ENCODE peak calls at places on chromosomes 12 and 14, in four cellular contexts. One of them, this sample, is unnamed.

GRCh38 chr12:89706551-89707348 is 1.9 kb downstream of the ATP2B1 start:
- DNase-seq in H1: no peak
- DNase-seq in SK-N-SH: peak; percentile 27
- DNase-seq in stomach: no peak
- DNase-seq in this sample: peak; percentile 19

GRCh38 chr14:53237488-53237887 is 84.4 kb upstream of the DDHD1 start:
- DNase-seq in stomach: no peak
- DNase-seq in SK-N-SH: no peak
- DNase-seq in H1: no peak
- DNase-seq in this sample: no peak

GRCh38 chr14:56183631-56184157 is 65.5 kb downstream of the PELI2 start:
- DNase-seq in H1: no peak
- DNase-seq in SK-N-SH: no peak
- DNase-seq in stomach: no peak
- DNase-seq in this sample: no peak

GRCh38 chr12:116135209-116135930 is 142.1 kb downstream of the MED13L start:
- DNase-seq in stomach: no peak
- DNase-seq in SK-N-SH: peak; percentile 44
- DNase-seq in H1: no peak
- DNase-seq in this sample: no peak

GRCh38 chr12:95102916-95103671 is 29.7 kb upstream of the NR2C1 start:
- DNase-seq in SK-N-SH: no peak
- DNase-seq in stomach: no peak
- DNase-seq in H1: no peak
- DNase-seq in this sample: no peak

GRCh38 chr12:76915381-76916169 is 36.8 kb upstream of the CSRP2 start:
- DNase-seq in stomach: no peak
- DNase-seq in H1: no peak
- DNase-seq in SK-N-SH: no peak
- DNase-seq in this sample: no peak

GRCh38 chr12:76519538-76519937 is 40.0 kb downstream of the OSBPL8 start:
- DNase-seq in H1: no peak
- DNase-seq in SK-N-SH: no peak
- DNase-seq in stomach: no peak
- DNase-seq in this sample: no peak

GRCh38 chr12:94149781-94150482 is 1.6 kb downstream of the PLXNC1 start:
- DNase-seq in H1: no peak
- DNase-seq in SK-N-SH: peak; percentile 68
- DNase-seq in stomach: peak; percentile 28
- DNase-seq in this sample: peak; percentile 20

GRCh38 chr14:90502760-90503159 is 105.9 kb downstream of the CALM1 start:
- DNase-seq in stomach: no peak
- DNase-seq in SK-N-SH: no peak
- DNase-seq in H1: no peak
- DNase-seq in this sample: no peak

GRCh38 chr14:37198907-37199306 is 1.2 kb downstream of the MIPOL1 start:
- DNase-seq in H1: no peak
- DNase-seq in SK-N-SH: no peak
- DNase-seq in stomach: no peak
- DNase-seq in this sample: no peak

GRCh38 chr12:19550626-19551025 is 111.3 kb downstream of the AEBP2 start:
- DNase-seq in SK-N-SH: no peak
- DNase-seq in H1: no peak
- DNase-seq in stomach: no peak
- DNase-seq in this sample: no peak

GRCh38 chr14:105173901-105174894 is 5.6 kb upstream of the JAG2 start:
- DNase-seq in stomach: no peak
- DNase-seq in H1: no peak
- DNase-seq in SK-N-SH: no peak
- DNase-seq in this sample: no peak

GRCh38 chr12:113467514-113468364 is 3.9 kb downstream of the LHX5 start:
- DNase-seq in SK-N-SH: peak; percentile 29
- DNase-seq in stomach: no peak
- DNase-seq in H1: no peak
- DNase-seq in this sample: no peak

GRCh38 chr12:90399317-90399716 is 555.7 kb downstream of the CCER1 start:
- DNase-seq in SK-N-SH: no peak
- DNase-seq in H1: no peak
- DNase-seq in stomach: no peak
- DNase-seq in this sample: no peak

GRCh38 chr14:91142214-91142668 is 28.4 kb downstream of the DGLUCY start:
- DNase-seq in SK-N-SH: no peak
- DNase-seq in stomach: no peak
- DNase-seq in H1: no peak
- DNase-seq in this sample: no peak

GRCh38 chr12:75833268-75833667 is 198.3 kb downstream of the PHLDA1 start:
- DNase-seq in stomach: no peak
- DNase-seq in H1: no peak
- DNase-seq in SK-N-SH: no peak
- DNase-seq in this sample: no peak

GRCh38 chr12:62912644-62913043 is 22.3 kb downstream of the PPM1H start:
- DNase-seq in H1: no peak
- DNase-seq in SK-N-SH: no peak
- DNase-seq in stomach: no peak
- DNase-seq in this sample: no peak

GRCh38 chr14:71647086-71647784 is 285.0 kb upstream of the RGS6 start:
- DNase-seq in SK-N-SH: no peak
- DNase-seq in H1: peak; percentile 29
- DNase-seq in stomach: peak; percentile 34
- DNase-seq in this sample: no peak

GRCh38 chr12:10562306-10562933 is 51.0 kb downstream of the MAGOHB start:
- DNase-seq in stomach: no peak
- DNase-seq in H1: no peak
- DNase-seq in SK-N-SH: peak; percentile 20
- DNase-seq in this sample: peak; percentile 67

GRCh38 chr12:66273147-66273546 is 29.1 kb upstream of the HELB start:
- DNase-seq in H1: no peak
- DNase-seq in stomach: no peak
- DNase-seq in SK-N-SH: no peak
- DNase-seq in this sample: no peak
- TF ChIP-seq CTCF in H1: no peak
- TF ChIP-seq CTCF in stomach: no peak
- TF ChIP-seq CTCF in SK-N-SH: no peak
- TF ChIP-seq CTCF in this sample: no peak

GRCh38 chr12:42636993-42637392 is 47.4 kb upstream of the PRICKLE1 start:
- DNase-seq in H1: no peak
- DNase-seq in stomach: no peak
- DNase-seq in SK-N-SH: no peak
- DNase-seq in this sample: no peak

GRCh38 chr12:42638011-42638410 is 48.5 kb upstream of the PRICKLE1 start:
- DNase-seq in H1: no peak
- DNase-seq in stomach: no peak
- DNase-seq in SK-N-SH: no peak
- DNase-seq in this sample: no peak

GRCh38 chr12:42630323-42630722 is 40.8 kb upstream of the PRICKLE1 start:
- DNase-seq in H1: no peak
- DNase-seq in stomach: no peak
- DNase-seq in SK-N-SH: no peak
- DNase-seq in this sample: no peak

GRCh38 chr12:42631507-42631906 is 42.0 kb upstream of the PRICKLE1 start:
- DNase-seq in SK-N-SH: no peak
- DNase-seq in H1: no peak
- DNase-seq in stomach: no peak
- DNase-seq in this sample: no peak

DNA sequence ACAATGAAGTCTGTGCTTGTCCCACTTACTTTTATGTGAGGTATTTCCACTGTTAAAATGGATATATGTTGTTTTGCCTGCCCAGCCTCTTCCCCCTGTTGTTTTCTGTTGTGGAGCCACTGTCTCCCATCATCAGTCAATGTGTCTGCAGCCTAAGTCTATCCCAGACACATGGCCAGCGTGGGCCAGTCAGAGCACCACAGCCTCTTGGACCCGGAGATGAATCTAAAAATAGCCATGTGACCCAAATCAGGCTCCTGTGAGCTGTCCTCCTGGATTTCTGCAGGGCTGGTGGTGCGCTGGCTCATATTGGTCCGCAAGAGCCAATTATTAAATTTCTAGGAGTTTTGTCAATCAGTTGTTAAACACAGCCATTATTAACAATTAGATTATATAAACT is 44.0 kb upstream of the PRICKLE1 start:
- DNase-seq in stomach: no peak
- DNase-seq in H1: no peak
- DNase-seq in SK-N-SH: no peak
- DNase-seq in this sample: no peak
- H3K36me3 ChIP-seq in stomach: no peaks in the 10 kb centered on the region
- H3K36me3 ChIP-seq in H1: no peaks in the 10 kb centered on the region
- H3K36me3 ChIP-seq in SK-N-SH: no peaks in the 10 kb centered on the region
- H3K36me3 ChIP-seq in this sample: no peaks in the 10 kb centered on the region

DNA sequence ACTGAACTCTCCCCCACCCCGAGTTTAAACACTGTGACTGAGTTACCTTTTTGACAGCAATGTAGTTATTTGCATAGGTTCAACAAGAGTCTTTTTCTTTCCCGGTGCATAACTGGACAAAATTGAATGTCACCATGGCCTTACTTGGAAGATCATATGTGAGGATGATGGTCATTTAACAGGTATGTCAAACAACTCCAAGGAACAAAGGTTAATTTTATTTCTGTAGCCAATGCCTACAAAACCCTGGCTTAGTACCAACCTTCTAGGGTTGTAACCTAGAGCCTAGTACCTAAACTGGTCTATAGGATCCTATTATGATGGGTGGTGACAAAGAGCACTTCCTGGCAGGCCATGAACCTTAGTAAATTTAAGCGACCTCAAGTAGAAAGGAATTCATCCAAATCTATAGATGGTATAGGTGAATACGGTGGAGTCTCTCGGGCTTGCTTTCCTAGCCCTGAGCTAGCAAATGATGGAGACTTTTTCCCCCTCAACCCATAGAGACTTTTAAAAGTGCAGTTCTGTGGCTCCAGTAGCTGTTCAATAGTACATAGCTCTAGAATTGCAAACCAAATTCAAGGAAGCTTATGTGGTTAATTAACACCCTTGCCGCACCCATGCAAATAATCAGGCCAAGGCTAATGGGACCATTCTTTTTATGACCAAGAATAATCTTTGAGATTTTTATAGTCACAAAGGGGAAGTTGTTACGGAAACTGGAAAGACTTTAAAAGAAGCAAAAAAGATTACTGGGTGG is 89.0 kb downstream of the SLC38A1 start:
- DNase-seq in H1: no peak
- DNase-seq in SK-N-SH: no peak
- DNase-seq in stomach: no peak
- DNase-seq in this sample: no peak
- TF ChIP-seq EP300 in H1: no peak
- TF ChIP-seq EP300 in SK-N-SH: no peak
- TF ChIP-seq EP300 in stomach: no peak
- TF ChIP-seq EP300 in this sample: no peak

DNA sequence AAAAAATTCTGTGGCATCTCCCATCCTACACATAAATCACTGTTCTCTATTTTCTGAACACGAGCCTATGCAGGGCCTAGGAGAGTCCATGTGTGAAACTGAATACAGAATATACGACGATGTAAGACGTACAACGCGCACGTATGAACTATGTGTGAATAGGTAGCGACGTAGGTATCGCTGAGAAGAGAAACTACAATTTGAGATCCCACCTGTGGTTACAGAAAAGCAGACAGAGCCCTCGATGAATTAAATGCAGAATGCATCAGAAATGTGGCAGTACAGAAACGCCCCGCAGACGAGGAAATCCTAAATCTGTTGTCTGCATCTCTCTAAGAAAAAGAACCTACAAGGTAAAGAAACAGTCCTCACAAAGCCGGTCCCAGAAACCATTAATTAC is 12.7 kb downstream of the BCL11B start:
- DNase-seq in SK-N-SH: no peak
- DNase-seq in stomach: no peak
- DNase-seq in H1: no peak
- DNase-seq in this sample: no peak
- TF ChIP-seq CTCF in SK-N-SH: no peak
- TF ChIP-seq CTCF in stomach: no peak
- TF ChIP-seq CTCF in H1: no peak
- TF ChIP-seq CTCF in this sample: no peak

DNA sequence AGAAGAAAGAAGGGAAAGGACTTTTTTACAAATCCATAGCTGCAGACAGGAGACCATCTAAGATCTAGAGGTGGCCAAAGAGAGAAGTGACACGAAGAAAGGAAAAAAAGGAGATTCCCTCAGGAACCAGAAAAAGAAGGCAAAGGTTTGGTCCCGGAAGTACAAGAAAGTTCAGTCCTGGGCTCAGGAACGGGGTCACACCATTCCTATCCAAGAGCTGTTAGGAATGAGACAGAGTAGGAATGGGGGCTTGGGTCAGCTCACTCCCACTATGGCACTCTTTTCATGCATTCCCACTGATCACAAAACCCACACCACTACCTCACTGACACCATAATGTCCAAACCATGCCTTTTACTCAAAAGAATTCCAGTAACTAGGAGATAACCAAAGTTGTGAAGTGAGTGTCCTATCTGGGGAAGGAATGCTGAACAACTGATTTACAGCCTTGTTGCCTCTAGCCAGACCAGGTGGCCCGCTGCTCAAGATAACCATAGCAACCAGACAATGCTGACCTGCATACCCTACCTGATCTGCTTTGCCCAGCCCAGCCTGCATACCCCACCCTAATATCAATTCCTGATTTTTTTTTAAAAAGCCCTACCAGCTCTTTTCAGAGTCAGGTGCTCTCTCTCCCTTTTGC is 8.4 kb downstream of the PPP2R3C start:
- DNase-seq in H1: no peak
- DNase-seq in SK-N-SH: no peak
- DNase-seq in stomach: no peak
- DNase-seq in this sample: no peak
- H3K36me3 ChIP-seq in H1: peaks cover 4% of the 10 kb centered on the region
- H3K36me3 ChIP-seq in SK-N-SH: peaks cover 27% of the 10 kb centered on the region
- H3K36me3 ChIP-seq in stomach: peaks cover 32% of the 10 kb centered on the region
- H3K36me3 ChIP-seq in this sample: peaks cover 24% of the 10 kb centered on the region

DNA sequence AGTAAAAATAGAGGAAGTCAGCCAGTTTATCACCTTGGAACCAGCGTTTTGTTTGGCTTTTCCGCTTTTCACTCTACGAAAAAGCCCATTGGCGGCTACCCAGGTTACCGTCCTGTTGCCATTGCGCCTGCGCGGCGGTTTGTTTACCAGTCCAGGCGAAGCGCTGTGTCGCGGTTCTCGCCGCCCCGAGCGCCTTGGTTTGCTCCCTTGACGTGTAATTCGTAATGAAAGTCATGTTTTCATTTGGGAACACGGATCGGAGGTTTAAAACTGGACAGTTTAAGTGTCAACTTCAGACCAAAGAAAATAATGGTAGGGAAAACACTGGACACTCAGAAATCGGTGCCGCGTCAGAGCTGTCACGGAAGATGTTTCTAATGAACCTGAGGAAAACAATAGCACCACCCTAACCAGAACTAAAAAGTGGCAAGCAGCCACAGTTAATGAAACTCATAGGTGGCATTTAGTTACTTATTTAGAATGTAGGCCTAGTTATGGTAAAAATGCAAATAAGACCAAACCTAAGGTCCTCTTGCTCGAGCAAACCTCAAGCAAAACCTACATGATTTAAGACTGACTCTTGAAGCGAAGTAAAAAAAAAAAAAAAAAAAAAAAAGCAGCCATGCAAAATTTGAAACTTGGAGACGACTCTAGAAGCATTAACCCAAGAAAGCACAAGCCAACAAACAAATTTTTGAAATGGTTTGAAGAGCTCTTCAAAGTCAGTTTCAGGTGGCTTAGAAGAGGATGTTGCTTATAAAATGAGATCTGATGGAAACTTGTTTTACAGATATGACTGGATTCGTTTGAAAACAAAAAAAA is 790 bp upstream of the GPR19 start:
- DNase-seq in SK-N-SH: peak; percentile 72
- DNase-seq in stomach: peak; percentile 93
- DNase-seq in H1: no peak
- DNase-seq in this sample: peak; percentile 92
- TF ChIP-seq EP300 in SK-N-SH: no peak
- TF ChIP-seq EP300 in stomach: no peak
- TF ChIP-seq EP300 in H1: no peak
- TF ChIP-seq EP300 in this sample: no peak

GRCh38 chr14:77302926-77303325 is 17.8 kb downstream of the POMT2 start:
- DNase-seq in stomach: no peak
- DNase-seq in SK-N-SH: no peak
- DNase-seq in H1: no peak
- DNase-seq in this sample: no peak
- TF ChIP-seq CTCF in stomach: no peak
- TF ChIP-seq CTCF in SK-N-SH: no peak
- TF ChIP-seq CTCF in H1: no peak
- TF ChIP-seq CTCF in this sample: no peak